ENCODE peak calls at places on chromosomes 7 and 10, in five cellular contexts. F is lower leg skin, L is cardiac muscle cell, S is heart left ventricle, C is HL-60. D is an unnamed sample.

GRCh38 chr7:16130127-16131110 is 290.9 kb downstream of the CRPPA start:
- DNase-seq in L (peak), S (no peak), F (no peak), C (no peak), D (no peak)

GRCh38 chr10:33594475-33594874 is 260.0 kb upstream of the NRP1 start:
- DNase-seq in S (no peak), F (no peak), L (no peak), C (no peak), D (no peak)

GRCh38 chr7:82699773-82700186 is 256.2 kb upstream of the CACNA2D1 start:
- DNase-seq in F (peak), S (no peak), L (peak), C (no peak), D (no peak)

GRCh38 chr7:17781491-17782215 is 158.6 kb downstream of the SNX13 start:
- DNase-seq in S (no peak), L (peak), C (no peak), F (no peak), D (no peak)

GRCh38 chr10:104809288-104810090 is 168.4 kb downstream of the SORCS3 start:
- DNase-seq in C (no peak), L (no peak), S (no peak), F (no peak), D (no peak)

GRCh38 chr7:19051767-19052375 is 65.6 kb downstream of the TWIST1 start:
- DNase-seq in L (peak), C (peak), S (peak), F (no peak), D (peak)

GRCh38 chr7:2143981-2144595 is 88.7 kb downstream of the MAD1L1 start:
- DNase-seq in C (no peak), F (no peak), S (no peak), L (no peak), D (no peak)

GRCh38 chr7:94289071-94289470 is 105.6 kb upstream of the COL1A2 start:
- DNase-seq in S (peak), F (peak), L (peak), C (no peak), D (peak)

GRCh38 chr10:123165445-123166072 is 11.4 kb downstream of the BUB3 start:
- DNase-seq in L (no peak), S (no peak), C (no peak), F (no peak), D (peak)

GRCh38 chr10:45253183-45253914 is 62.1 kb downstream of the OR13A1 start:
- DNase-seq in S (no peak), C (no peak), F (no peak), L (no peak), D (no peak)

GRCh38 chr10:76251773-76252617 is 820.6 kb downstream of the LRMDA start:
- DNase-seq in C (no peak), F (no peak), S (no peak), L (peak), D (no peak)

GRCh38 chr7:1950623-1951523 is 280.8 kb downstream of the ELFN1 start:
- DNase-seq in F (peak), L (peak), S (peak), C (peak), D (peak)

GRCh38 chr10:7412482-7413251 is 1.8 kb upstream of the SFMBT2 start:
- DNase-seq in C (no peak), L (no peak), S (peak), F (no peak), D (no peak)

GRCh38 chr7:519429-519973 is at the start of gene PDGFA:
- DNase-seq in F (no peak), S (peak), C (no peak), L (peak), D (peak)

GRCh38 chr10:44295619-44296222 is 89.2 kb downstream of the CXCL12 start:
- DNase-seq in S (no peak), C (no peak), L (peak), F (no peak), D (no peak)

GRCh38 chr10:79136227-79137005 is 67.7 kb downstream of the ZMIZ1 start:
- DNase-seq in S (no peak), L (no peak), F (no peak), C (no peak), D (peak)

GRCh38 chr7:13921062-13921461 is 68.4 kb downstream of the ETV1 start:
- DNase-seq in S (no peak), L (no peak), C (no peak), F (no peak), D (no peak)

GRCh38 chr7:13915891-13916290 is 73.6 kb downstream of the ETV1 start:
- DNase-seq in S (no peak), F (no peak), L (no peak), C (no peak), D (no peak)

GRCh38 chr7:13920053-13920697 is 69.3 kb downstream of the ETV1 start:
- DNase-seq in L (peak), C (no peak), F (no peak), S (peak), D (no peak)
- H3K4me3 ChIP-seq in L (no peak), C (no peak), F (no peak), S (no peak), D (no peak)

GRCh38 chr10:60868946-60869345 is 75.0 kb downstream of the RHOBTB1 start:
- DNase-seq in C (no peak), L (no peak), S (no peak), F (no peak), D (no peak)

GRCh38 chr10:60870803-60871202 is 73.2 kb downstream of the RHOBTB1 start:
- DNase-seq in S (no peak), L (no peak), C (no peak), F (no peak), D (peak)

GRCh38 chr10:60871215-60871614 is 72.8 kb downstream of the RHOBTB1 start:
- DNase-seq in F (no peak), S (no peak), L (no peak), C (no peak), D (no peak)

GRCh38 chr10:60869916-60870728 is 73.9 kb downstream of the RHOBTB1 start:
- DNase-seq in F (no peak), S (no peak), L (no peak), C (no peak), D (no peak)

DNA sequence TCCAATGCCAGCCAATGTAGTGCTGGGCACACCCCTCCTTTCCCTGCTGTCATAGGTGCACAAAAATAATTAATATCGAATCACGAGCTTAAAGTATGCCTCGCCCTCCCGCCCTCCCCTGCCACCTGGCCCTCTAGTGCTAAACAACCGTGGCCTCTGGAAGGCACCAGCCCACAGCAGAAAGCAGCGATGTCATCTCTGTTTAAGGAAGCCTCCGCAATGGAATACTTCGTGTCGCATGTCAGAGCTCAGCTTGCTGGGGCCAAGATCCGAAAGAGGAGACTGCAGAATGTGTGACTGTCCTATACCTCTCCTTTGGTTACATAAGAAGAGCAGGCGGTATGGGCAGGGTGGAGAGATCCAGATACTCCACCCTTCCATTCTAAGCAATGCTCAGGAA is 71.5 kb downstream of the RHOBTB1 start:
- DNase-seq in C (no peak), S (no peak), L (no peak), F (no peak), D (no peak)
- TF ChIP-seq CTCF in C (no peak), S (no peak), L (no peak), F (no peak), D (no peak)

GRCh38 chr10:73864229-73864628 is 10.1 kb downstream of the CAMK2G start:
- DNase-seq in L (no peak), S (no peak), C (no peak), F (no peak), D (no peak)

GRCh38 chr10:73866621-73867020 is 7.7 kb downstream of the CAMK2G start:
- DNase-seq in C (no peak), S (no peak), F (no peak), L (no peak), D (no peak)

GRCh38 chr10:73867126-73867807 is 7.1 kb downstream of the CAMK2G start:
- DNase-seq in L (no peak), C (peak), S (no peak), F (no peak), D (peak)

GRCh38 chr10:73865107-73865458 is 9.3 kb downstream of the CAMK2G start:
- DNase-seq in F (no peak), S (no peak), C (no peak), L (no peak), D (no peak)

DNA sequence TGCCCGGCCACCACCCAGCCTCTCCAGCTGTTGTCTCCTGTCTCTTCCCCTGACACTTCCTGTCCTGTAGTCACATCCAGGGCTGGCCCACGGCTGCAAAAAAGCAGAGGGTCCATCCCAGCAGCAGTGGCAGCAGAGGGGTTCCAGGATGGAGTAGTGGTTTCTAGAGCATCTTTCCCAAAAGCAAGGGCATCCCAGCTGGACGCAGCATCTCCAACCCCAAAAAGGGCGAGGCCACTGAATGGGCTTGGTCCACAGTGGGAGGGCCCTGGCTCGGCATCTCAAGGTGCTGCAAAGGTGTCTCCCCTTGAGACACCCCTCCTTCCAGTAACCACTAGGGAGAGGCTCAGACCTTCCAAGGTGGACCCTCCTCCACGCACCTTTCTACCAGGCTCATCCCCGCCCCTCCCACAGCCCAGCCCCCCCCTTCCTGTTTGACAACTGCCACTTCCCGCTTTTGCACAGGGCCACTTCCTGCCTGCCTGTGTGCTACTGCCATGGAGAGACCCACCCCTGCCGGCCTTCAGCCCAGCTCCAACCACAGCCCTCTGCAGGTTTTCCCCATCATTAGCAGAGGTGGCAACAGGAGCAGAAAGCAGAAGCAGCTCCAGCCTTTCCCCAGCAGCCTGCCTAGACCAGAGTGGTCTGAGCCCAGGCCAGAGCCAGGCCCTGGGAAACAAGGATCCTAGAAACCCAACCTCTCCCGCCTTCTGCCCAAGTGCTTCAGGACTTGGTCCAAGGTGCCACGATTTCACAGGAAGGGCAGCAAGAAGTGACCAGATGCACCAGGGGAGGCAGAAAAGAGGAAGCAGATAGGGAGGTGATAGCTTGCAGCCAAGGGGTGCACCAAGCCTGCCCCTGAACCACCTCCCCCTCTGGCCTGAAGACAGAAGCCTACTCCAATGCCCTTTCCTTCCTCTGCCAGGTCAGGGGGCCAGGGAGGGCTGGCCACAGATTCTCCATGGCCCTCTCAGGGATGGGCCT is 8.6 kb downstream of the CAMK2G start:
- DNase-seq in S (peak), F (no peak), C (peak), L (no peak), D (peak)
- H3K4me3 ChIP-seq in S (no peak), F (no peak), C (peak), L (no peak), D (peak)

DNA sequence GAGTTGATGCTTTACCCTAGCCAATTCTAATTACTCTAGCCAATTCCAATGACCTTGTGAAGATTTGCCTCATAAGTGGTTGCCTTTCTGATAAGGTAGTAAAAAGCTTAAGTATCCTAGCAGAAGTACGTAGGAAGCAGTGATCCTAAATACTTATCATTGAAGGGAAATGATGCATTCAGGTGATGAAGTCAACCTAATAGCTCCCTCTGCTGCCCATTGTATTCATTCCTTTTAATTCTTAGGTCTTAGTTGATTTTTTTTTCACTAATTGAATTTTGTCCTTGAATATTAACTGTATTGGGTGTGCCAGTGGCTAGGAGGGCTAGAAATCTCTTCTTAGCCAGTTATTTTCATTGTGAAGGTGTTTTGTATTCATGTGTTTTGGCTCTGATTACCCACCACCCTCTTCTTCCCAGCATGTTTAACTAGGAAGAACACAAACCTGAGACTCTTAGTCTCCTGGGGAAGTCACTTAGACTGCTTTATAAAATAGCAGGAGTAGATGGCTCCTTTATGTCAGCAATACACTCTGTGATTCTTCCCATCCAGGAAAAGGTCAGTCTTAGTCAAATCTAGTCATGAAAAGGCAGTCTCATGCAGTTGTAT is 46.3 kb downstream of the PLEKHA8 start:
- DNase-seq in F (no peak), S (no peak), C (no peak), L (peak), D (peak)
- TF ChIP-seq CTCF in F (no peak), S (peak), C (peak), L (peak), D (peak)